ENCODE peak calls at places on chromosomes 5 and 9, in six cellular contexts. L is left lung; I is pancreas; A is H1; R is lower lobe of right lung; F is CD8-positive, alpha-beta T cell. O is an unnamed sample. For H3K27me3, the result is how much of the 10 kb centered on the place peaks cover.

GRCh38 chr5:1468247-1468612 is 23.0 kb upstream of the SLC6A3 start:
- DNase-seq in L (no peak), I (no peak), A (no peak), R (no peak), F (no peak), O (no peak)

GRCh38 chr9:14863402-14863801 is 46.8 kb downstream of the FREM1 start:
- DNase-seq in L (no peak), I (no peak), A (no peak), R (no peak), F (no peak), O (no peak)

GRCh38 chr5:129094924-129095797 is 612 bp downstream of the ISOC1 start:
- DNase-seq in L (peak), I (peak), A (no peak), R (peak), F (peak), O (peak)

GRCh38 chr5:127608077-127608660 is 40.7 kb upstream of the CTXN3 start:
- DNase-seq in L (no peak), I (no peak), A (no peak), R (no peak), F (no peak), O (no peak)

GRCh38 chr5:107361945-107362344 is 308.8 kb downstream of the EFNA5 start:
- DNase-seq in L (peak), I (no peak), A (no peak), R (no peak), F (no peak), O (no peak)

GRCh38 chr5:122311888-122312669 is at the start of gene SNCAIP:
- DNase-seq in L (peak), I (peak), A (no peak), R (peak), F (no peak), O (no peak)

GRCh38 chr5:135024956-135025729 is 8.9 kb downstream of the PITX1 start:
- DNase-seq in L (no peak), I (no peak), A (no peak), R (peak), F (no peak), O (no peak)

GRCh38 chr9:112166176-112167140 is 8.6 kb downstream of the SUSD1 start:
- DNase-seq in L (no peak), I (no peak), A (no peak), R (no peak), F (no peak), O (no peak)

GRCh38 chr5:126656397-126657007 is 55.8 kb downstream of the PHAX start:
- DNase-seq in L (no peak), I (no peak), A (no peak), R (no peak), F (no peak), O (no peak)

GRCh38 chr5:1294839-1295649 is at the start of gene TERT:
- DNase-seq in L (peak), I (peak), A (no peak), R (peak), F (peak), O (peak)

GRCh38 chr9:97907051-97907450 is 15.2 kb downstream of the TRMO start:
- DNase-seq in L (peak), I (no peak), A (no peak), R (peak), F (no peak), O (peak)

GRCh38 chr9:113148996-113149960 is 1.5 kb upstream of the SLC31A2 start:
- DNase-seq in L (no peak), I (no peak), A (no peak), R (peak), F (no peak), O (no peak)

GRCh38 chr9:77750981-77751340 is 102.8 kb upstream of the GNA14 start:
- DNase-seq in L (no peak), I (no peak), A (no peak), R (no peak), F (no peak), O (no peak)
- H3K27ac ChIP-seq in L (no peak), I (no peak), A (no peak), R (no peak), F (no peak), O (no peak)

GRCh38 chr9:76321185-76321828 is 72.9 kb downstream of the RFK start:
- DNase-seq in L (no peak), I (no peak), A (peak), R (no peak), F (no peak), O (no peak)
- TF ChIP-seq CTCF in L (no peak), I (no peak), A (no peak), R (no peak), F (no peak), O (no peak)

DNA sequence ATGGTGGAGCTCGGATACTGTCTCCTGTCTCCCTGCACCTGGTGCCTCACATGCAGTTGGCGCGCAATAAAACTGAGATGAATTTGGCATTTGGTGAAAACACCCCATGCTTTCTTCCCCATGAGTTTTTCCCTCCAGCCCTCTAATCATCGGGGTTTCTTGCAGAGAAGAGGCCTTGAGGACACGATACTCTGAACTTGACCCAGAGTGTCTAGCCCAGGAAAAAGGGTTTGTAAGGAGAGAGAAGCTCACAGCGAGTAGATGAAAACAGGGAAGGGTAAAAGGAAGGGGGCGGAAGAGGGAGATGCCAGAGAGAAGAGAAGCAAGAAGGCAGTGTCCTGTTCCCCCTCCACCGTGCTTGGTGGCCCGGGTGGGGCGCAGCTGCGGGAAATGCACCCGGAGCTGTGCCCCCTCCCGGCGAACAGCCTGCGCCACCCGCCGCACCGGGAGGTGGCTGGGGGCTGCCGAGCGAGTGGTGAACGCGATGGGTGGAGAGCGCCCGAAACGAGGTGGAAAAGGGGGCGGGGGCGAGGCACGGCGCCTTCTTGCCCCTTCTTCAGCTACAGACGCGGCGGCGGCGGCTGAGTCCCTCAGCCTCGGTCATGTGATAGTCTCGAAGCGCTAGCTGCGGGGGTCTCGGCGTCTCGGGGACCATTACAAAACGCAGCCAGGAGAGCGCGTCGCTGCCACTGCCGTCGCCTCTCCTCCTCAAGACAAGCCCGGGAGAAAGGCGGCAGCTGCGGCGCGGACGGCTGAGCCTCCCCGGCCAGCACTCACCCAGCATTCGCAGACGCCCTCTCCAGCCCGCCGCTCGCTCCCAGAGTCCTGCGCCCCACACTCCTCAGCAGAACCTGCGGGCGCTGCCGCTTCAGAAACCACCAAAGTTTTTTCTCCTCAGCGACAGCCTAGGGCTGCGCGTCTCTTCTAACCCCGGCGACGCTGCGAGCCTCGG is 1.1 kb upstream of the FOXB2 start:
- DNase-seq in L (no peak), I (no peak), A (no peak), R (no peak), F (no peak), O (no peak)
- H3K27me3 ChIP-seq in L (half or more), I (half or more), A (half or more), R (half or more), F (under half), O (half or more)

DNA sequence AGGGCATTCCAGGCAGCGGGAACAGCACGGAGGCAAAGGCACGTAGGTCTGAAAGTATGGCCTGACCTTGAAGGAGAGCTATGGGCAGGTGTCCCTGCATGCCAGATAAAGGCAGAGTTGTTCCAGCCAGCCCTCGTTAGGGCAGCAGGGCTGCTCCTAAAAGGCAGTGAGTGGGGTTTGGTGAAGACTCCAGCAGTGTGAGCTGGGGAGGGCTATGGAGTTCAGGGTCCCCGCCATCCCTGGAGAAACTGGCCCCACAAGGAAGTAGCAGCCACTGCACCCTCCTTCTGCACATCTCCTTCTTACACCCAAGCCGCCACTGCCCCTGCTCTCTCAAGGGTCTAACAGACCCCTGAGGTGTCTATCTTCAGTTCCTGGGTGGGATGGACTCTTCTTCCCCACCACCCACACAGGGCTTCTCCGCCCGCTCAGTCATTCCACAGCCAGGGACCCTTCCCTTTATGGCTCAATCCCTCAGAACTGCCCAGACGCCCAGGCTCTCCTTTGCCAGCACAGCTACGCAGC is 1.4 kb downstream of the AKNA start:
- DNase-seq in L (peak), I (no peak), A (no peak), R (no peak), F (peak), O (no peak)
- H3K27ac ChIP-seq in L (peak), I (peak), A (no peak), R (peak), F (peak), O (peak)

DNA sequence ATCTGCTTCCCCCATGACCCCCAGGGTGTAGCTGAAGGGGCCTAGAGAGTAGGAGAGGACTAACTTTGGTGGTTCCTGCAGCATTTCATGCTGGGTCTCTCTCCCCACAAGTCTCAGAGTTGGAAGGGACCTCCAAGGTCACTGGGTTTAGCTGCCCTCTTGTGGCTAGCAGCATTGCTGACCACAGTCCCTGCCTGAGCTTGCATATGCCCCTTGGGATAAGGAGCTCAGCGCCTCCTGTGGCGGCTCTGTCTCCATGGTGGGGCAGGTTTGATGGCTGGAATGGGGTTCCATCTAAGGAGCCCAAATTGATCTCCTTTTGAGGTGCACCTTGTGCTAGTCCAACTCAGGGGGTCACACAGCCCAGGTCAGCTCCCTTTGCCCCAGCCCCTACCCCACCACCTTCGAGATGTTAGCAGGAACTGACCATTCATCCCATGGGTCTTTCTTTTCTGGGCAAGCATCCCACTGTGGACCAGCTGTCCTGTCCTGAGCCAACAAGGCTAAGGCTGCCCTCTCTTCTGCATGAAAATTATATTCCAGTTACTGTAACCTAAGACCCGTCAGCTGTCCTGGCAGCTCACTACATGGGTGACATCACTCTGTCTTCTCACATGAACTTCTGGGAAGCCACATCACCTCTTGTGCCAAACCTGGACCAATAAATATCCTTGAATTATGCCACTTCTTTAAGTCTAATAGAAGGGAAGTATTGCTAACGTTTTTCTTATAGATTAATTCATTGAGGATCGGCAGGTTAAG is 196.2 kb downstream of the HSPA4 start:
- DNase-seq in L (no peak), I (peak), A (peak), R (peak), F (no peak), O (no peak)
- TF ChIP-seq CTCF in L (peak), I (peak), A (peak), R (peak), F (no peak), O (no peak)

GRCh38 chr5:159448-160172 is 31.7 kb upstream of the LRRC14B start:
- DNase-seq in L (no peak), I (no peak), A (no peak), R (no peak), F (no peak), O (no peak)
- H3K27me3 ChIP-seq in L (under half), I (under half), A (under half), R (under half), F (under half), O (under half)

DNA sequence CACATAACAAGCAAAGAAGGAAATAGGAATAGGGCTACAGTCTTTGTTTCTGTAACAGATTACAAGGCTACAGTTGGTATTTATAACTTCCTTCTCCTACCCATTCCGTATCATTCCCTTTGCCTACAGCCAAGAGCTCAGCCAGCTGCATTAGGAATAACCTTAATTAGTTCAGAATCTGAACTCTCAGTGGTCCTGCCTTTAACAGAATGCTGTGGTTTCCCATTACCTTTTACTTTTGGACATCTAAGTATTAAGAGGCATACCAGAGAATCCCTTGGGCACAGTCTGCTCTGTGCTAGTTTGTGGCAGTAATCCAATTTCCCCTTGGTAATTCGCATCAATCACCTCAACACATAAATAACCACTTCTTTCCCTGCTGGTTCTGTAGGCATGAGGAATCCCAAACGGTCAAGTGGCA is 44.2 kb downstream of the PKD2L2 start:
- DNase-seq in L (no peak), I (no peak), A (no peak), R (no peak), F (no peak), O (no peak)
- H3K27ac ChIP-seq in L (no peak), I (no peak), A (no peak), R (no peak), F (no peak), O (no peak)

GRCh38 chr9:107044872-107045271 is 181.9 kb downstream of the ZNF462 start:
- DNase-seq in L (no peak), I (no peak), A (no peak), R (no peak), F (no peak), O (no peak)
- TF ChIP-seq CTCF in L (no peak), I (no peak), A (peak), R (no peak), F (no peak), O (no peak)

DNA sequence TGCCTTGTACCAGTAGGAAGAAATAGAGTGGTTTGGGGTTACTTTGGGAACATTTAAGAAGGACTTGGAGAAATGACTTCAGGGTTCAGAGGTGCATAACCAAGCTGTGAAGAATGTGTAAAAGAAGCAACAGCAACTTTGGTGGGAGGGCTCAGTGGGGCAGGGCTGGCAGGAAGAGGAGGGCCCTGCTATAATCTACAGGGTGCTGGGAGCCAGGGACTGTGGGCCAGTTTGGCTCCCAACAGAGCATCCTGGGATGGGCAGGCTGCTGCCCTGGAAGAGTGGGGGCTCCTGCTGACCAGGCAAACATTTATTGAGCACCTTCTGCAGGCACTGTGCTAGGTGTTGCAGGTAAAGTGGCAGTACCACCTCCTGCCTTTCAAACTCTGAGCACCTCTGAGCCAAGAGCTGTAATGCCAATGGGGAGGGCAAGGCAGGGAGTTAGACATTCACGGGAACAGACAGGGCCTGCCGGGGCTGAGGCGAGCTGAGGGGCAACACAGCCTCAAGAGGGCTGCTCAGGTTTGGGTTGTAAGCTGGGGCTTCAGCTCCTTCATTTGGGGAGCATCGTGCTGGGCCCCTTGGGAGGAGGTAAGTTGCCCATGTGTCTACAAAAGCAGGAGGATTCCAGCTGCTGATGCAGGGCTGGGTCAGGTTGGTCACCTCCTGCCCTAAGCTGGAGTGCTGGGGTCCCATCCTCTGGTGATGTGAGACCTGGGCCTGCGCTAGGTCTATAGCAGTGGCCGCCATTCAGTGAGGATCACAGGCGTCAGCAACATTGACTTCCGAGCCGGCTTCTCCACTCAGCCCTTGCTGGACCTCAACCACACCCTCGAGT is 30.6 kb downstream of the HMCN2 start:
- DNase-seq in L (no peak), I (no peak), A (no peak), R (peak), F (no peak), O (no peak)
- H3K27me3 ChIP-seq in L (under half), I (under half), A (under half), R (under half), F (under half), O (under half)